ENCODE peak calls at places on chromosomes 13 and 19, in ten cellular contexts. I, E, Q, U, C, W, N, B, M and O are unnamed samples.

GRCh38 chr13:110262494-110262893 is 44.5 kb downstream of the COL4A1 start:
- ATAC-seq in W (no peak), N (no peak), C (no peak), Q (no peak), B (no peak), M (no peak), U (no peak), E (no peak), I (no peak), O (no peak)

GRCh38 chr13:40149611-40150283 is 494.3 kb downstream of the COG6 start:
- ATAC-seq in W (peak), E (peak), B (peak), I (no peak), N (peak), M (peak), Q (no peak), U (peak), C (peak), O (peak)

GRCh38 chr19:6530385-6531162 is at the start of gene TNFSF9:
- ATAC-seq in N (peak), E (peak), M (peak), Q (peak), B (peak), I (peak), W (peak), C (peak), U (peak), O (peak)

GRCh38 chr13:104408733-104409132 is 1342.5 kb upstream of the SLC10A2 start:
- ATAC-seq in B (no peak), N (no peak), I (no peak), M (no peak), E (no peak), W (no peak), Q (no peak), C (no peak), U (no peak), O (no peak)

GRCh38 chr13:20000062-20000552 is 41.6 kb downstream of the ZMYM2 start:
- ATAC-seq in M (no peak), B (no peak), Q (no peak), C (no peak), I (no peak), U (no peak), N (no peak), W (no peak), E (no peak), O (no peak)

GRCh38 chr13:90105881-90106496 is 1241.5 kb upstream of the MIR17HG start:
- ATAC-seq in U (peak), E (no peak), W (no peak), M (no peak), N (no peak), I (no peak), C (no peak), B (no peak), Q (peak), O (no peak)

GRCh38 chr19:497861-498590 is 1.7 kb downstream of the MADCAM1 start:
- ATAC-seq in M (no peak), C (no peak), B (no peak), N (peak), Q (peak), W (no peak), U (no peak), E (peak), I (no peak), O (no peak)

GRCh38 chr19:54312436-54313362 is at the start of gene LILRA5:
- ATAC-seq in Q (peak), W (peak), U (no peak), N (peak), C (no peak), B (peak), M (no peak), I (no peak), E (no peak), O (peak)

GRCh38 chr13:43078399-43078798 is 55.0 kb downstream of the DNAJC15 start:
- ATAC-seq in M (no peak), N (no peak), E (no peak), W (no peak), C (no peak), U (no peak), I (no peak), Q (no peak), B (no peak), O (no peak)

GRCh38 chr19:15468675-15469512 is 4.5 kb upstream of the RASAL3 start:
- ATAC-seq in N (no peak), I (no peak), B (peak), U (no peak), W (no peak), E (no peak), C (no peak), M (no peak), Q (no peak), O (no peak)

GRCh38 chr19:35955881-35956634 is 19.9 kb downstream of the LRFN3 start:
- ATAC-seq in I (no peak), U (no peak), Q (no peak), C (no peak), B (no peak), W (no peak), M (no peak), E (no peak), N (no peak), O (no peak)

GRCh38 chr13:91056746-91057145 is 290.7 kb upstream of the MIR17HG start:
- ATAC-seq in B (no peak), N (no peak), W (no peak), U (no peak), M (no peak), E (no peak), C (no peak), Q (peak), I (no peak), O (no peak)

GRCh38 chr19:290539-291521 is at the start of gene PLPP2:
- ATAC-seq in M (no peak), B (peak), Q (no peak), U (peak), W (peak), C (no peak), E (peak), N (peak), I (no peak), O (peak)

GRCh38 chr13:48908381-48909087 is 67.2 kb upstream of the FNDC3A start:
- ATAC-seq in I (no peak), Q (no peak), U (peak), B (peak), C (no peak), E (peak), M (peak), N (no peak), W (no peak), O (no peak)

GRCh38 chr19:46954502-46955004 is 65.1 kb upstream of the NPAS1 start:
- ATAC-seq in U (no peak), Q (peak), E (peak), B (no peak), W (no peak), I (peak), M (no peak), C (no peak), N (no peak), O (no peak)

GRCh38 chr19:480016-480855 is 16.1 kb upstream of the MADCAM1 start:
- ATAC-seq in C (peak), B (peak), W (peak), E (peak), I (peak), N (peak), Q (no peak), M (no peak), U (no peak), O (peak)

GRCh38 chr19:35353635-35354034 is 4.6 kb upstream of the FFAR3 start:
- ATAC-seq in N (no peak), I (no peak), W (no peak), Q (no peak), M (no peak), B (no peak), E (no peak), C (no peak), U (no peak), O (no peak)

GRCh38 chr19:35841961-35842595 is 10.2 kb downstream of the NPHS1 start:
- ATAC-seq in W (no peak), M (no peak), Q (no peak), U (no peak), I (no peak), E (no peak), C (no peak), N (no peak), B (no peak), O (no peak)

GRCh38 chr19:13610042-13610691 is 103.9 kb upstream of the CACNA1A start:
- ATAC-seq in M (no peak), I (no peak), N (no peak), Q (no peak), C (no peak), W (no peak), U (no peak), E (peak), B (no peak), O (no peak)

GRCh38 chr19:7718668-7719067 is 13.2 kb downstream of the CLEC4G start:
- ATAC-seq in M (no peak), E (no peak), C (no peak), I (peak), B (no peak), N (no peak), W (no peak), U (no peak), Q (peak), O (no peak)

GRCh38 chr13:105603283-105603682 is 932.2 kb downstream of the EFNB2 start:
- ATAC-seq in B (no peak), Q (no peak), N (no peak), M (no peak), I (no peak), W (no peak), C (no peak), E (no peak), U (no peak), O (no peak)

GRCh38 chr13:42991892-42992584 is at the start of gene EPSTI1:
- ATAC-seq in Q (peak), E (peak), W (peak), I (peak), M (peak), N (peak), C (peak), B (peak), U (peak), O (peak)

GRCh38 chr19:42074513-42075363 is 1.2 kb upstream of the ZNF574 start:
- ATAC-seq in C (no peak), Q (peak), N (no peak), E (no peak), U (no peak), B (no peak), I (no peak), M (no peak), W (peak), O (no peak)

GRCh38 chr19:24072720-24073119 is 14.3 kb upstream of the ZNF254 start:
- ATAC-seq in U (no peak), M (no peak), W (no peak), I (no peak), N (no peak), Q (no peak), C (no peak), E (no peak), B (no peak), O (no peak)

GRCh38 chr19:8489591-8490394 is 12.6 kb downstream of the PRAM1 start:
- ATAC-seq in M (no peak), Q (peak), C (no peak), I (no peak), B (no peak), E (no peak), N (peak), W (peak), U (peak), O (no peak)

GRCh38 chr13:102900193-102900608 is 54.4 kb downstream of the ERCC5 start:
- ATAC-seq in B (no peak), Q (no peak), M (no peak), N (no peak), U (no peak), W (no peak), I (no peak), E (no peak), C (no peak), O (no peak)

GRCh38 chr19:55962186-55962585 is 14.6 kb downstream of the NLRP8 start:
- ATAC-seq in U (no peak), Q (no peak), W (no peak), E (no peak), I (no peak), M (no peak), B (no peak), C (no peak), N (no peak), O (no peak)

GRCh38 chr13:39363393-39363792 is 239.6 kb downstream of the LHFPL6 start:
- ATAC-seq in E (no peak), M (no peak), C (no peak), W (no peak), Q (no peak), U (no peak), B (no peak), I (no peak), N (no peak), O (peak)

GRCh38 chr13:94433055-94433947 is 46.2 kb downstream of the DCT start:
- ATAC-seq in E (no peak), U (peak), N (peak), I (no peak), B (peak), M (no peak), W (peak), C (no peak), Q (peak), O (no peak)

DNA sequence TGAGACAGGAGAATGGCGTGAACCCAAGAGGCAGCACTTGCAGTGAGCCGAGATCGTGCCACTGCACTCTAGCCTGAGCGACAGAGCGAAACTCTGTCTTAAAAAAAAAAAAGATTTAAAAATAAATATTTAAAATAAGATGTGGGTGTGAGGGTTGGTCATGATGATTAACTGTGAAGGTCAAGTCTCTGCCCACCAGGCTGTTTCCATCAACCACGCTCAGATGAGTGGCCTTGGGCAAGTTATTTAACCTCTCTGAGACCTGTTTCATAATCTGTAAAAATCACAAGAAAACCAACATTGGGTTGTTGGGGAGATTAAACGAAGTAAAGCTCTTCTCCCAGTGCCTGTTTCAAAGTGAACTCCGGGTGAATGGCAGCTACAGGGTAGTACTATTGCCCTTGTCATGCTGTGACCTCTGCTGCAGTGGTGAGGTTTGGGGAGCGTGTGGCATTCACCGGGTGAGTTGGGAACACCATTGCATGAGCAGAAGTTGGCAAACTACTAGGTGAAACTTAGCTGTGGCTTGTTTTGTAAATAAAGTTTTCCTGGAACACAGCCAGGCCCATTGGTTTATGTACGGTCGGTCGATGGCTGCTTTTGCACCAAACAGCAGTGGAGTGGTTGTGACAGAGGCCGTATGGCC is 153.3 kb downstream of the USP12 start:
- ATAC-seq in E (no peak), Q (no peak), C (no peak), W (peak), N (peak), I (no peak), M (no peak), U (no peak), B (no peak), O (no peak)
- H3K27ac ChIP-seq in E (no peak), Q (no peak), C (no peak), W (peak), N (no peak), I (no peak), M (no peak), U (no peak), B (no peak), O (peak)

GRCh38 chr13:60396008-60396782 is 825 bp upstream of the TDRD3 start:
- ATAC-seq in Q (peak), N (peak), I (peak), C (peak), B (peak), W (peak), E (peak), U (peak), M (peak), O (peak)
- TF ChIP-seq CTCF in Q (peak), N (no peak), I (no peak), C (no peak), B (no peak), W (no peak), E (no peak), U (no peak), M (no peak), O (no peak)

GRCh38 chr19:37313335-37313627 is 57.6 kb upstream of the ZNF527 start:
- ATAC-seq in Q (no peak), M (no peak), C (no peak), E (no peak), B (no peak), I (no peak), U (no peak), N (no peak), W (no peak), O (no peak)
- H3K27ac ChIP-seq in Q (no peak), M (peak), C (no peak), E (peak), B (no peak), I (no peak), U (no peak), N (no peak), W (no peak), O (peak)

DNA sequence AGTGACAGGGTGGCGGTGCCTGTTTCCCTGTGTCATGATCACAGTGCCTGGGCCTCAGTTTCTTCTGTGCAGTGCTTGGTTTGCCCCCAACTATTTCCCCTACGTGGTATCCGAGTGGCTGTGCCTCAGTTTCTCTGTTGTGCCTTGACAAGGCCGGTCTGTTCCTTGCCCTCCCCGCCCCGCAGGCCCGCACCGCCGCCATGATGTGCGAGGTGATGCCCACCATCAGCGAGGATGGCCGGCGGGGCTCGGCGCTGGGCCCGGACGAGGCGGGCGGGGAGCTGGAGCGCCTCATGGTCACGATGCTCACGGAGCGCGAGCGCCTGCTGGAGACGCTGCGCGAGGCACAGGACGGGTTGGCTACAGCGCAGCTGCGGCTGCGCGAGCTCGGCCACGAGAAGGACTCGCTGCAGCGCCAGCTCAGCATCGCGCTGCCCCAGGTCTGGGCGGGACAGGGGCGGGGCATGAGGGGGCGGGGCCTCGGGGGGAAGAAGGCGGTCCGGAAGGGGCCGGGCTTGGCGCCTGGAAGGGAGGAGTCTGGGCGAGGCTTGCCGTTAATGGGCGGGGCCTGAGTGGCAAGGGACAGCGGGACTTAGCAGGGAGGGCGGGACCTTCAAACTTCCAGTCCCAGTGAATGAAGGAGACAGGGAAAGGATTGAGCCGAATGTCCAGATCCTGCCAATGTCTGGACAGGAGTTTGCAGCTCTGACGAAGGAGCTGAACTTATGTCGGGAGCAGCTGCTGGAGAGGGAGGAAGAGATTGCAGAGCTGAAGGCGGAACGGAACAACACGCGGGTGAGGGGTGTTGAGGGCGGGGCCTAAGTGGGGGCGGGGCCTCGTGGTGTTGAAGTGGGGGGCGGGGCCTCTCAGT is 8.6 kb downstream of the PPFIA3 start:
- ATAC-seq in M (peak), N (peak), E (peak), I (peak), C (peak), W (peak), B (peak), Q (peak), U (peak), O (peak)
- TF ChIP-seq CTCF in M (no peak), N (peak), E (no peak), I (no peak), C (peak), W (no peak), B (no peak), Q (peak), U (peak), O (peak)

GRCh38 chr13:46145950-46146349 is 36.0 kb downstream of the LCP1 start:
- ATAC-seq in I (no peak), Q (no peak), W (no peak), E (no peak), C (no peak), B (no peak), M (no peak), N (no peak), U (no peak), O (no peak)
- H3K27ac ChIP-seq in I (no peak), Q (no peak), W (no peak), E (no peak), C (no peak), B (no peak), M (no peak), N (no peak), U (no peak), O (no peak)

GRCh38 chr13:47337781-47338507 is 441.1 kb upstream of the HTR2A start:
- ATAC-seq in C (no peak), B (no peak), M (no peak), E (no peak), I (no peak), U (no peak), W (no peak), Q (no peak), N (no peak), O (no peak)
- TF ChIP-seq CTCF in C (no peak), B (no peak), M (no peak), E (no peak), I (no peak), U (no peak), W (no peak), Q (no peak), N (no peak), O (no peak)

GRCh38 chr13:30307966-30308290 is 577 bp upstream of the KATNAL1 start:
- ATAC-seq in U (no peak), W (no peak), E (no peak), M (no peak), C (no peak), N (no peak), B (no peak), Q (no peak), I (no peak), O (no peak)
- H3K27ac ChIP-seq in U (no peak), W (peak), E (peak), M (peak), C (peak), N (peak), B (peak), Q (peak), I (no peak), O (peak)

DNA sequence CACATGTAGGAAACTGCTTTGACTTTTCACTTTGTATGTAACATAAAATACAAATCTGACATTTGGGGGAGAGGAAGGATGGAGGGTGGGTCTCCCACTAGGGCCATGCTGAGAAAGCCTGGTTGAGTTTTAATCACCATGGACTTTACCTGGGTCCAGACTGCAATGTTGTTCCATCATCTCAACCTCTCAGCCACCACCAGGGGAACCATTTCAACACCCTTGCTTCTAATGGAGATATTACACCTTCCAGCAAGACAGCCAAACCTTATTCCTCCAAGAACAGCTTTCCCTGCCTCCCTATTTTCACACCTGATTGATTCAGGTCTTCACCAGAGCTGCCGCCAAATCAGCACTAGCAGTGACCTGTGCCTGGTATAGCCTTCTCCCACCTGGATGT is 56.0 kb downstream of the ZAR1L start:
- ATAC-seq in C (no peak), B (no peak), W (no peak), N (no peak), U (no peak), M (no peak), I (no peak), E (no peak), Q (peak), O (no peak)
- TF ChIP-seq CTCF in C (no peak), B (no peak), W (no peak), N (no peak), U (peak), M (peak), I (no peak), E (no peak), Q (peak), O (no peak)

GRCh38 chr19:48611872-48612271 is 3.0 kb downstream of the FAM83E start:
- ATAC-seq in U (no peak), E (no peak), B (no peak), N (no peak), C (no peak), Q (no peak), I (no peak), M (no peak), W (no peak), O (no peak)

GRCh38 chr19:48613024-48613851 is 1.6 kb downstream of the FAM83E start:
- ATAC-seq in B (peak), E (no peak), W (peak), C (peak), M (no peak), U (no peak), Q (peak), N (no peak), I (no peak), O (no peak)

GRCh38 chr19:48614436-48615144 is at the start of gene FAM83E:
- ATAC-seq in I (no peak), N (peak), C (no peak), B (no peak), Q (no peak), U (no peak), M (no peak), W (peak), E (no peak), O (no peak)

GRCh38 chr19:48615145-48616040 is 517 bp upstream of the FAM83E start:
- ATAC-seq in C (no peak), W (no peak), B (no peak), U (no peak), N (no peak), M (no peak), I (no peak), E (no peak), Q (no peak), O (no peak)

GRCh38 chr19:48613852-48614435 is 932 bp downstream of the FAM83E start:
- ATAC-seq in C (no peak), U (no peak), B (no peak), E (no peak), M (no peak), W (no peak), I (no peak), Q (peak), N (no peak), O (no peak)
- H3K27ac ChIP-seq in C (peak), U (no peak), B (no peak), E (no peak), M (no peak), W (peak), I (no peak), Q (no peak), N (peak), O (no peak)